ENCODE peak calls at places on chromosomes 3 and 15, in four cellular contexts. P is fibroblast of lung, H is SK-N-SH, B is mesenchymal stem cell. Z is an unnamed sample.

GRCh38 chr3:53137835-53138446 is 7.7 kb upstream of the RFT1 start:
- DNase-seq in P (peak), H (no peak), B (peak), Z (no peak)

GRCh38 chr3:60445416-60445815 is 805.8 kb downstream of the FHIT start:
- DNase-seq in P (no peak), H (no peak), B (no peak), Z (no peak)

GRCh38 chr3:45021524-45021923 is 4.6 kb upstream of the CLEC3B start:
- DNase-seq in P (no peak), H (no peak), B (no peak), Z (no peak)

GRCh38 chr3:60557122-60557521 is 694.1 kb downstream of the FHIT start:
- DNase-seq in P (no peak), H (no peak), B (no peak), Z (no peak)

GRCh38 chr3:195441971-195442572 is 748 bp downstream of the ACAP2 start:
- DNase-seq in P (peak), H (peak), B (peak), Z (no peak)

GRCh38 chr15:77037475-77038209 is 33.3 kb downstream of the TSPAN3 start:
- DNase-seq in P (no peak), H (peak), B (no peak), Z (no peak)

GRCh38 chr3:2166552-2166951 is 67.9 kb downstream of the CNTN4 start:
- DNase-seq in P (no peak), H (peak), B (peak), Z (no peak)

GRCh38 chr3:71530903-71531535 is 52.5 kb downstream of the FOXP1 start:
- DNase-seq in P (no peak), H (no peak), B (no peak), Z (no peak)

GRCh38 chr3:157051625-157052024 is 108.3 kb downstream of the CCNL1 start:
- DNase-seq in P (no peak), H (no peak), B (no peak), Z (no peak)

GRCh38 chr3:168459229-168459784 is 363.6 kb upstream of the GOLIM4 start:
- DNase-seq in P (peak), H (no peak), B (no peak), Z (no peak)

GRCh38 chr15:83011271-83012037 is at the start of gene C15orf40:
- DNase-seq in P (peak), H (peak), B (peak), Z (peak)

GRCh38 chr15:65655026-65655425 is 33.3 kb downstream of the SLC24A1 start:
- DNase-seq in P (no peak), H (no peak), B (peak), Z (peak)

GRCh38 chr3:14989943-14990753 is 42.8 kb downstream of the NR2C2 start:
- DNase-seq in P (peak), H (peak), B (peak), Z (peak)
- H3K4me2 ChIP-seq in P (no peak), H (peak), B (no peak), Z (no peak)

DNA sequence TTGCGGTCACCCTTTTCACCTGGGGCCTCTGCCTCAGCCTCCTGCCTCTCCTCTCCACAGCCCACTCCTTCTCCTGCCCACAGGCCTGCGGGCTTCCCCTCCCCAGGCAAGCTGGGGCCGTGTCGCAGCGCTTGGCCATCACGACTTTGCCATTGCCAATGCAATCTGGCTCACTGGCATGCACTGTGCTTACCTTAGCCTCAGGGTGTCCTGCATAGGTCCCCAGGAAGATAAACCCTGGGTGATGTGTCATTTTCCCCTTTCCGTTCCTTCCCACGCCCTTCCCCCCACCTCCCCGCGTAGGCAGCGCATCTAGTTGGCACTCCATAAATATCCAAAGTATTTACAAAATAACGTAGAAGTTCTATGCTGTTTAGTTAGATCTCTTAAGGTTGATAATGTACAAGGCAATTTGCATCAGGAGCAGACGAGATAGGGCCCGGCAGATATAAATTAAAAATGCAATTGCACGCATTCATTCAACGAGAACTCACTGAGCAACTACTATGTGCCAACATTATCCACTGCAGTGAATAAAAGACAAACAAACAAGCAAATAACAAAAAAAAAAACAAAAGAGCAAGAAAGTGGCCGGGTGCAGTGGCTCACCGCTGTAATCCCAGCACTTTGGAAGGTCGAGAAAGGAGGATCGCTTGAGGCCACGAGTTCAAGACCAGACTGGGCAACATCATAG is 973 bp upstream of the COPG1 start:
- DNase-seq in P (no peak), H (no peak), B (no peak), Z (no peak)
- H3K9ac ChIP-seq in P (peak), H (peak), B (peak), Z (peak)

DNA sequence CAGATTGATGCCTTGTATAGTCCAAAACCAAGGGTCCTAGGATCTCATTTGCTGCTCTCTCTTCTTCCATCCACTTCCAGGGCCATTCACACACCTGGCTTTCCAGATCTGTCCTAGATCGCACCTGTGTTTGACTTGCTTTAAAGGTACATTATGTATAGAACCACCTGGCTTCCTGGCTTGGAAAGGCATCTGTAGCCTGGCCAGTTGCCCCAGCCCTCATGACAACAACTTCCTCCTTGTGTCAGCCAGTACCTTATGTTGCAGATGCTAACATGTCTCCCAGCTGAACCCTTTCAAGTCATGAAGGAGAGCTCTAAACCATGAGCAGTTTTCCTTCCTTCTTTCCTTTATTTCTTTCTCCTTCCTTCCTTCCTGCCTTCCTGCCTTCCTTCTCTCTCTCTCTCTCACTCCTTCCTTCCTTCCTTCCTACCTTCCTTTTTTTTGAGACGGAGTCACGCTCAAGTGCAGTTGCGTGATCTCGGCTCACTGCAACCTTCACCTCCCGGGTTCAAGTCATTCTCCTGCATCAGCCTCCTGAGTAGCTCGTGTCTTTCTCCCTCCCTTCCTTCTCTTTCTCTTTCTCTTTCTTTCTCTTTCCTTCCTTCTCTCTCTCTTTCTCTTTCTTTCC is 2.5 kb upstream of the HTR3C start:
- DNase-seq in P (no peak), H (no peak), B (no peak), Z (no peak)
- H3K4me2 ChIP-seq in P (no peak), H (no peak), B (no peak), Z (no peak)

GRCh38 chr3:13539671-13540070 is 9.3 kb upstream of the FBLN2 start:
- DNase-seq in P (no peak), H (no peak), B (no peak), Z (no peak)

GRCh38 chr3:13538520-13539284 is 10.2 kb upstream of the FBLN2 start:
- DNase-seq in P (no peak), H (no peak), B (no peak), Z (no peak)

GRCh38 chr3:13537926-13538325 is 11.0 kb upstream of the FBLN2 start:
- DNase-seq in P (peak), H (no peak), B (peak), Z (no peak)

GRCh38 chr3:13540332-13540995 is 8.5 kb upstream of the FBLN2 start:
- DNase-seq in P (peak), H (no peak), B (peak), Z (no peak)

GRCh38 chr3:13539285-13539625 is 9.7 kb upstream of the FBLN2 start:
- DNase-seq in P (peak), H (no peak), B (peak), Z (no peak)
- H3K9ac ChIP-seq in P (no peak), H (no peak), B (peak), Z (no peak)

GRCh38 chr3:150757364-150757763 is 5.6 kb downstream of the SIAH2 start:
- DNase-seq in P (no peak), H (no peak), B (no peak), Z (no peak)
- H3K4me2 ChIP-seq in P (no peak), H (no peak), B (no peak), Z (peak)

GRCh38 chr15:40469776-40470390 is 901 bp upstream of the CHST14 start:
- DNase-seq in P (no peak), H (peak), B (peak), Z (no peak)
- H3K9ac ChIP-seq in P (no peak), H (peak), B (peak), Z (peak)

DNA sequence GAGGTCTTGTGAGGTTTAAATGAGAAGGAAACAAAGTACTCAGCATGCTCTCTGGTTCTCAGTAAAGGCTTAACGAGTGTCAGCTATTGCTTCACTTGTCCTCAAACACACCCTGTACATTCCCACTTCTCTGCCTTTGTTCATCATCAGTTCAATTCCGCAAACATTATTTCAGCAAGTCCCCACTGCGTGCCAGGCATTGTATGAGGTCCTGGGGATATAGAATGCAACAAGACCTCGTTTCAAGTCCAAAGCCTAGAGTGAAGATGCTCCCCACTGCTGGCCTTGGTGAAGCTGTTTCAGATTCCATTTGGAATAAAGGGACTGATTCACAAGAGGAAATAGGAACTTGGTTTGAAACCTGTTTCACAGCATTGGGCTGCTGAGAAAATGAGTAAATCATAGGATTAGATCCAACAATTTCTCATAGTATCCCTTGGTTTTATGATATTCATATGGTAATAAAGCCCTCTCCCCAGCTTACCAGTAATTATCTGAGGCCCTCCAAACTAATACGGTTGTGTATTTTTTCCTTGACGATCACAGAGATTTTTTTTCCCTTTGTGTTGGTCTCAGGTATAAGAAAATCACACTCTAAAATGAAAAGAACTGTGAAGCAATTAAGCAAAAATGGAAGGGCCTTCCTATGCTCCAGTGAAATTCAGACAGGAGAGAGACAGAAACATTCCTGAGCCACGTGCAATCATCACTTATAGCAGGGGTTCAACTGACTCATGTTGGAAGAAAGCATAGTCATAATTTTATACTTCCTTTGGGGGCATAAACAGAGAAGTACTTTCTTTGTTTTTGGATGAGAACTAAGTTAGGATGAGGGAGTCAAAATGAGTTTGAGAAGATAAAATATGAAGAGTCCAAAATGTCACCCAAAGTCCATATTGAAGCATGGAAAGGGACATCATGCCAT is 258.6 kb downstream of the RORA start:
- DNase-seq in P (no peak), H (no peak), B (no peak), Z (no peak)
- H3K4me2 ChIP-seq in P (no peak), H (no peak), B (no peak), Z (no peak)

GRCh38 chr15:70495988-70496387 is 267.4 kb downstream of the UACA start:
- DNase-seq in P (no peak), H (no peak), B (no peak), Z (no peak)

GRCh38 chr15:70494529-70494860 is 268.9 kb downstream of the UACA start:
- DNase-seq in P (no peak), H (no peak), B (no peak), Z (no peak)

GRCh38 chr15:70493376-70493775 is 270.0 kb downstream of the UACA start:
- DNase-seq in P (no peak), H (no peak), B (no peak), Z (no peak)

GRCh38 chr15:70493787-70494514 is 269.4 kb downstream of the UACA start:
- DNase-seq in P (no peak), H (no peak), B (peak), Z (peak)

GRCh38 chr15:70494861-70495571 is 268.3 kb downstream of the UACA start:
- DNase-seq in P (peak), H (peak), B (peak), Z (peak)
- H3K9ac ChIP-seq in P (no peak), H (peak), B (peak), Z (no peak)

GRCh38 chr15:96162322-96162721 is 168.2 kb upstream of the NR2F2 start:
- DNase-seq in P (no peak), H (no peak), B (no peak), Z (peak)

GRCh38 chr15:96170616-96171270 is 159.8 kb upstream of the NR2F2 start:
- DNase-seq in P (no peak), H (no peak), B (peak), Z (peak)

GRCh38 chr15:96160800-96161199 is 169.7 kb upstream of the NR2F2 start:
- DNase-seq in P (no peak), H (no peak), B (no peak), Z (no peak)

GRCh38 chr15:96166223-96167200 is 164.0 kb upstream of the NR2F2 start:
- DNase-seq in P (no peak), H (no peak), B (no peak), Z (no peak)

GRCh38 chr15:96165775-96166174 is 164.7 kb upstream of the NR2F2 start:
- DNase-seq in P (no peak), H (no peak), B (no peak), Z (no peak)
- H3K4me2 ChIP-seq in P (no peak), H (no peak), B (no peak), Z (no peak)

Z was measured in HepG2.